ENCODE peak calls at places on chromosomes 5 and 9, in eight cellular contexts. C is CD8-positive, alpha-beta memory T cell; Z is breast epithelium; M is neural progenitor cell; X is tibial nerve; O is Peyer's patch; J is GM23248; U is esophagus squamous epithelium. P is an unnamed sample.

GRCh38 chr9:37037744-37038640 is 3.9 kb upstream of the PAX5 start:
- DNase-seq in O (peak; percentile 67), J (peak; percentile 54), M (peak; percentile 79), X (no peak), Z (no peak), U (no peak), C (no peak), P (no peak)

GRCh38 chr5:158606228-158606627 is 493.5 kb downstream of the EBF1 start:
- DNase-seq in U (no peak), M (no peak), Z (no peak), C (no peak), O (no peak), X (no peak), J (no peak), P (no peak)

GRCh38 chr5:16864566-16864965 is 71.5 kb downstream of the MYO10 start:
- DNase-seq in J (peak; percentile 24), U (no peak), Z (no peak), M (no peak), X (no peak), O (no peak), C (no peak), P (no peak)

GRCh38 chr5:149455889-149456409 is 76.9 kb upstream of the IL17B start:
- DNase-seq in O (no peak), U (no peak), C (no peak), X (no peak), Z (no peak), J (peak; percentile 72), M (no peak), P (no peak)

GRCh38 chr9:113579270-113580040 is 115.9 kb downstream of the RGS3 start:
- DNase-seq in Z (no peak), M (no peak), X (no peak), U (peak; percentile 22), J (peak; percentile 50), C (peak; percentile 34), O (peak; percentile 75), P (no peak)

GRCh38 chr5:74070766-74071165 is 444.8 kb downstream of the ARHGEF28 start:
- DNase-seq in O (no peak), U (no peak), C (no peak), M (no peak), J (no peak), Z (no peak), X (no peak), P (no peak)

GRCh38 chr9:121926417-121926816 is 166.7 kb downstream of the TTLL11 start:
- DNase-seq in Z (no peak), U (no peak), X (no peak), O (no peak), M (no peak), J (no peak), C (no peak), P (no peak)

GRCh38 chr5:140402258-140403074 is 833 bp downstream of the ANKHD1 start:
- DNase-seq in C (peak; percentile 37), X (peak; percentile 19), J (peak; percentile 71), O (peak; percentile 28), U (peak; percentile 23), M (peak; percentile 84), Z (no peak), P (peak; percentile 48)

GRCh38 chr9:129936222-129936621 is 101.0 kb downstream of the USP20 start:
- DNase-seq in J (no peak), M (no peak), Z (no peak), U (no peak), C (no peak), X (no peak), O (no peak), P (no peak)

GRCh38 chr5:67680109-67680508 is 483.5 kb upstream of the CD180 start:
- DNase-seq in O (no peak), J (peak; percentile 40), C (no peak), U (no peak), Z (no peak), M (no peak), X (no peak), P (no peak)

GRCh38 chr9:83572524-83572923 is 34.3 kb upstream of the FRMD3 start:
- DNase-seq in U (no peak), J (no peak), O (no peak), Z (no peak), X (peak; percentile 28), C (no peak), M (no peak), P (no peak)

GRCh38 chr9:130330202-130330601 is 64.6 kb downstream of the HMCN2 start:
- DNase-seq in M (no peak), O (no peak), Z (no peak), C (no peak), X (no peak), U (no peak), J (no peak), P (no peak)

GRCh38 chr9:134592819-134593200 is 48.8 kb upstream of the COL5A1 start:
- DNase-seq in U (no peak), O (no peak), J (no peak), M (no peak), C (no peak), Z (peak; percentile 31), X (no peak), P (no peak)

GRCh38 chr9:134410078-134410834 is 84.0 kb downstream of the RXRA start:
- DNase-seq in O (no peak), X (no peak), M (no peak), Z (no peak), J (no peak), C (no peak), U (no peak), P (no peak)

GRCh38 chr9:121321039-121321503 is 49.0 kb downstream of the STOM start:
- DNase-seq in J (no peak), Z (no peak), X (no peak), M (no peak), C (no peak), U (no peak), O (no peak), P (no peak)

GRCh38 chr5:178469975-178470692 is 120.1 kb downstream of the COL23A1 start:
- DNase-seq in Z (no peak), C (no peak), O (no peak), U (no peak), J (no peak), X (no peak), M (no peak), P (no peak)

GRCh38 chr5:178467261-178468195 is 122.7 kb downstream of the COL23A1 start:
- DNase-seq in J (peak; percentile 55), Z (no peak), U (no peak), C (no peak), X (peak; percentile 17), O (no peak), M (no peak), P (no peak)

GRCh38 chr5:178469011-178469974 is 120.9 kb downstream of the COL23A1 start:
- DNase-seq in X (no peak), M (no peak), J (no peak), Z (no peak), U (no peak), O (no peak), C (no peak), P (no peak)

GRCh38 chr5:178466342-178466741 is 123.9 kb downstream of the COL23A1 start:
- DNase-seq in Z (no peak), J (no peak), X (no peak), U (no peak), C (no peak), M (no peak), O (no peak), P (no peak)

GRCh38 chr5:178468196-178468685 is 122.0 kb downstream of the COL23A1 start:
- DNase-seq in Z (no peak), J (no peak), U (no peak), X (no peak), M (no peak), C (no peak), O (no peak), P (no peak)
- H3K9me3 ChIP-seq in Z (no peaks in the 10 kb centered on the region), J (no peaks in the 10 kb centered on the region), U (no peaks in the 10 kb centered on the region), X (no peaks in the 10 kb centered on the region), M (no peaks in the 10 kb centered on the region), C (no peaks in the 10 kb centered on the region), O (no peaks in the 10 kb centered on the region), P (no peaks in the 10 kb centered on the region)

GRCh38 chr5:179393078-179393477 is 47.8 kb upstream of the ADAMTS2 start:
- DNase-seq in C (no peak), M (no peak), J (peak; percentile 73), Z (no peak), X (no peak), O (no peak), U (no peak), P (no peak)
- H3K9me3 ChIP-seq in C (peaks cover 9% of the 10 kb centered on the region), M (peaks cover 30% of the 10 kb centered on the region), J (peaks cover 20% of the 10 kb centered on the region), Z (peaks cover 39% of the 10 kb centered on the region), X (no peaks in the 10 kb centered on the region), O (no peaks in the 10 kb centered on the region), U (peaks cover 29% of the 10 kb centered on the region), P (peaks cover 6% of the 10 kb centered on the region)

DNA sequence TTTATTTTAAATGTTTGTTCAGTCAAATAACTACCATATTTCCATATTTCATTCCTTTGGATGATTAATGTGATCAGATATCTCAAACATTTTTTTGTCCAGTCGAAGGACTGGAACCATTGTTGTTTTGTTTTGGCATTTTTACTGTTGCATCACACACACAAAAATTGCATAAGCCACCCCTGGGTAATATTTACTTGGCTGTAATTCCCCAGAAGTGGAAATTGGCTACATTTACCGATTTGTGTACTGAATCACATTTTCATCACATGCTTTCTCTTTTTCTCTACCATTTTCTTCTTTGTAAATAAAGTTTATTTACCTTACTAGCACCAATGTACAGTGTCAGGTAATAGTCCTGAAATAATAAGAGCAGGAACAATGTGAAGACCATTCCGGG is 1729.7 kb upstream of the WWC1 start:
- DNase-seq in O (no peak), J (no peak), Z (no peak), C (no peak), M (no peak), X (no peak), U (no peak), P (no peak)
- H3K9me3 ChIP-seq in O (no peaks in the 10 kb centered on the region), J (no peaks in the 10 kb centered on the region), Z (peaks cover 9% of the 10 kb centered on the region), C (no peaks in the 10 kb centered on the region), M (no peaks in the 10 kb centered on the region), X (peaks cover 4% of the 10 kb centered on the region), U (no peaks in the 10 kb centered on the region), P (no peaks in the 10 kb centered on the region)

DNA sequence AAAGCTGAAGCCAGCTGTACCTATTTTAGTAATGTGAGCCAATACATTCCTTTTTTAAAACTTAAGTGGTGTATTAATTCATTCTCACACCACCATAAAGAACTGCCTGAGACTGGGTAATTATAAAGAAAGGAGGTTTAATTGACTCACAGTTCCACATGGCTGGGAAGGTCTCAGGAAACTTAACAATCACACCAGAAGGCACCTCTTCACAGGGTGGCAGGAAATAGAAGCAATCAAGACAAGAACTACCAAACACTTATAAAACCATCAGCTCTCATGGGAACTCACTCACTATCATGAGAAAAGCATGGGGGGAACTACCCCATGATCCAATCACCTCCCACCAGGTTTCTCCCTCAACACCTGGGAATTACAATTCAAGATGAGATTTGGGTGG is 21.0 kb downstream of the ESM1 start:
- DNase-seq in U (no peak), J (no peak), M (no peak), O (no peak), C (no peak), Z (no peak), X (no peak), P (no peak)
- H3K9me3 ChIP-seq in U (no peaks in the 10 kb centered on the region), J (no peaks in the 10 kb centered on the region), M (no peaks in the 10 kb centered on the region), O (no peaks in the 10 kb centered on the region), C (no peaks in the 10 kb centered on the region), Z (no peaks in the 10 kb centered on the region), X (no peaks in the 10 kb centered on the region), P (no peaks in the 10 kb centered on the region)

GRCh38 chr5:26232706-26233105 is 805.7 kb downstream of the CDH9 start:
- DNase-seq in C (no peak), O (no peak), J (no peak), U (no peak), Z (no peak), X (no peak), M (no peak), P (no peak)
- H3K9me3 ChIP-seq in C (no peaks in the 10 kb centered on the region), O (no peaks in the 10 kb centered on the region), J (no peaks in the 10 kb centered on the region), U (peaks cover 12% of the 10 kb centered on the region), Z (no peaks in the 10 kb centered on the region), X (no peaks in the 10 kb centered on the region), M (no peaks in the 10 kb centered on the region), P (no peaks in the 10 kb centered on the region)